ENCODE peak calls at places on chromosomes 16 and 17, in five cellular contexts. B is thoracic aorta; X is CD8-positive, alpha-beta memory T cell; Q is PC-9; H is colonic mucosa. E is an unnamed sample. For H3K36me3, the result is how much of the 10 kb centered on the place peaks cover.

GRCh38 chr17:50205111-50205821 is 3.8 kb upstream of the COL1A1 start:
- DNase-seq in B (no peak), X (no peak), Q (no peak), H (no peak), E (no peak)

GRCh38 chr16:69311533-69312388 is 611 bp downstream of the VPS4A start:
- DNase-seq in B (no peak), X (no peak), Q (peak), H (peak), E (no peak)

GRCh38 chr17:28895794-28896447 is 1.6 kb downstream of the FLOT2 start:
- DNase-seq in B (no peak), X (no peak), Q (no peak), H (no peak), E (no peak)

GRCh38 chr16:3198334-3199072 is 10.5 kb downstream of the OR1F1 start:
- DNase-seq in B (no peak), X (no peak), Q (no peak), H (no peak), E (no peak)

GRCh38 chr17:1643293-1643998 is 2.1 kb downstream of the SCARF1 start:
- DNase-seq in B (no peak), X (peak), Q (peak), H (peak), E (no peak)

GRCh38 chr17:51372345-51373004 is 112.1 kb downstream of the UTP18 start:
- DNase-seq in B (no peak), X (no peak), Q (peak), H (peak), E (no peak)

GRCh38 chr16:17379121-17379571 is 91.6 kb downstream of the XYLT1 start:
- DNase-seq in B (no peak), X (no peak), Q (no peak), H (no peak), E (no peak)

GRCh38 chr17:72125742-72126141 is 4.9 kb downstream of the SOX9 start:
- DNase-seq in B (no peak), X (no peak), Q (no peak), H (no peak), E (no peak)

GRCh38 chr16:68074850-68075249 is 10.3 kb upstream of the NFATC3 start:
- DNase-seq in B (no peak), X (peak), Q (no peak), H (no peak), E (no peak)

GRCh38 chr17:40993856-40994255 is at the start of gene KRTAP3-3:
- DNase-seq in B (no peak), X (no peak), Q (no peak), H (no peak), E (no peak)

GRCh38 chr16:56933828-56934598 is 2.1 kb downstream of the HERPUD1 start:
- DNase-seq in B (no peak), X (no peak), Q (no peak), H (no peak), E (no peak)

GRCh38 chr17:350706-351435 is 1.7 kb downstream of the RPH3AL start:
- DNase-seq in B (no peak), X (no peak), Q (peak), H (peak), E (no peak)

GRCh38 chr16:17213025-17213424 is 257.7 kb downstream of the XYLT1 start:
- DNase-seq in B (no peak), X (peak), Q (no peak), H (no peak), E (no peak)

GRCh38 chr17:47663997-47664941 is 14.6 kb downstream of the KPNB1 start:
- DNase-seq in B (no peak), X (peak), Q (peak), H (peak), E (no peak)

GRCh38 chr16:47734987-47735594 is 274.0 kb downstream of the PHKB start:
- DNase-seq in B (no peak), X (no peak), Q (peak), H (peak), E (no peak)

GRCh38 chr16:22023505-22023904 is 15.6 kb downstream of the MOSMO start:
- DNase-seq in B (no peak), X (no peak), Q (no peak), H (no peak), E (no peak)

GRCh38 chr17:58344047-58344790 is 7.8 kb downstream of the SUPT4H1 start:
- DNase-seq in B (no peak), X (peak), Q (no peak), H (no peak), E (no peak)

GRCh38 chr17:70181866-70182265 is 12.5 kb downstream of the KCNJ2 start:
- DNase-seq in B (no peak), X (no peak), Q (no peak), H (no peak), E (no peak)

GRCh38 chr16:76038097-76038496 is 239.1 kb upstream of the CNTNAP4 start:
- DNase-seq in B (no peak), X (no peak), Q (no peak), H (no peak), E (no peak)

GRCh38 chr17:80795737-80796136 is 195.9 kb upstream of the CHMP6 start:
- DNase-seq in B (no peak), X (no peak), Q (no peak), H (no peak), E (no peak)

GRCh38 chr17:7688808-7689316 is 585 bp downstream of the WRAP53 start:
- DNase-seq in B (no peak), X (no peak), Q (no peak), H (no peak), E (no peak)

GRCh38 chr16:89545831-89546574 is 14.5 kb upstream of the RPL13 start:
- DNase-seq in B (no peak), X (no peak), Q (no peak), H (peak), E (no peak)
- H3K36me3 ChIP-seq in B (half or more), X (under half), Q (under half), H (under half), E (under half)

DNA sequence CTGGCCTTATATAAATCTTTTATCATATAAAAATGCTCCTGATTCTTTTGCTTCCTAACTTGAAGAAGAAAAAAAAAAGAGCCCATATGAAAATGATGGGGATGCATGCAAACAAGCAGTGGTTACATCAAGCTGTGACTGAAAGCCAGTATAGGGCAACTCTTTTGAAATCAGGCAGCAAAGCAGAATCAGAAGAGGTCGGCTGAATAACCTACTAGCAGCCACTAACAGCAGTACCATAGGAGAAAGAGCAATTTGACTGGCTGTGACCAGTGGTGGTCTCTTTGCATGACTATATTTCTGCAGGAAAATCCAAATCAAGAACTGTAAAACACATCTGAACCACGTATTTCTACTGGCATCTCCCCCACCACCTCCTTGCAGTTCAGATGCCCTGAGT is 161.9 kb upstream of the C17orf78 start:
- DNase-seq in B (no peak), X (no peak), Q (no peak), H (no peak), E (no peak)
- H3K36me3 ChIP-seq in B (under half), X (under half), Q (under half), H (under half), E (under half)

DNA sequence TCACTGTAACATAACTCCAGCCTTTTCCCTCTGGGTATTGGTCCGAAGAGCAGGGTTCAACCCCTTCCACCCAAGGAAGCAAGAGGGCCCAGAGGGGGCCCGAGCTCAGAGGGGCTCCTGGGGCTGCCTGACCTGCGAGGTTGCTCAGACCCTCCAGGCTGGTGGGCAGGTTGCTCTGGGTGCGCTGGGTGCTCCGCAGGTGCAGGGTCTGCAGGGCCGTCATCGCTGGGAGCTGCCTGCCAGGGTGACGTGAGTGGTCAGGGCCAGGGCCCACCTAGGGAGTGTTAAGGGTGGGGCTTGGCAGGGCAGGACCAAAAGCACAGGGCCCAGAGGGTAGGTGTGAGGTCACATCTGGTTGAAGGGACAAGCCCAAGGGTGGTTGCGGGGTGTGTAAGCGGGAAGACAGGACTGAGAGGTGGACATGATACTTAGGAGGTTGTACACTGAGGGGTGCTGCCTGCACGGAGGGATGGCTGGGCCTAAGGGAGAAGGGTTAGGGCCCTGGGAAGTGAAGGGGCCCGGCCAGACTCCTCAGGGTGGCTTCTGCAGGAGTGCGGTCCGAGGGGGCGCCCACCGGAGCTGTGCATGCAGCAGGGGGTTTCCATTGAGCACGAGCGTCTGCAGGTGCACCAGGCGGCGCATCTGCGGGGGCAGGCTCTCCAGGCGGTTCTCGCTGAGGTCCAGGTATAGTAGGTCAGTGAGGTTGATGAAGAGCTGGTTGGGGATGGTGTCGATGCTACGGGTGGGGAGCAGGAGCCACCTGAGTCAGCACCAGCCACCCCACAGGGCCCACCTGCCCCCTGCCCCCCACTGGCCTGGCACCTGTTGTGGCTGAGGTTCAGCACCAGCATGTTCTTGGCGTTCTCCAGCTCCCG is 4.4 kb downstream of the FLII start:
- DNase-seq in B (no peak), X (no peak), Q (no peak), H (no peak), E (no peak)
- H3K36me3 ChIP-seq in B (half or more), X (under half), Q (half or more), H (under half), E (under half)

DNA sequence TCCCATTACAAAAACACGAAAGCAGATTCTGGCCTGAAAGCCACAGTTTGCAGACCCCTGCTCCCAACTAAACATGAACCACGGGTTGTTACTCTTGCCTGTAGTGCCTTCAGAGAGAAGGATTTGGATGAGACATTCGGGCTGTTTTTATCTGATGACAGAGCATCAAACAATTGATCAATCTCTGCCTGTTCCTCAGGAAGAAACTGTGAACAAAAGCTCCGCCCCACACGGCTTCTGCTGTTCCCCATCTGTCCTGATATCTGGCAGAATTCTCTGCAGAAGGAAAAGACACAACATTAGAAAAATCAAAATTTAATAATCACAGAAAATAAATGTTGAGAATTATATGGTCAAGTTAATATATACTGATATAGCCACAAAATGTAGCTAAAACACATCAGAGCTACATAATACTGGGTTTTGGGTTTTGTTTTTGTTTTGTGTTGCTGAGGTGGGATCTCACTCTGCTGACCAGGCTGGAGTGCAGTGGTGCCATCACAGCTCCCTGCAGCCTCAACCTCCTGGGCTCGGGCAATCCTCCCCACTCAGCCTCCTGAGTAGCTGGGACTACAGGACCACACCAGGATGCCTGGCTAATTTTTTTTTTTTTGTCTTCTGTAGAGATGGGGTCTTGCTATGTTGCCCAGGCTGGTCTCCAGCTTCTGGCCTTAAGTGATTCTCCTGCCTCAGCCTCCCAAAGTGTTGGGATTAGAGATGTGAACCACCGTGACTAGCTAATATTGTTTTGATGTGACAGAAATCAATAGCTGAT is 6.4 kb downstream of the MEAK7 start:
- DNase-seq in B (no peak), X (no peak), Q (no peak), H (no peak), E (no peak)
- H3K36me3 ChIP-seq in B (under half), X (under half), Q (half or more), H (under half), E (under half)

GRCh38 chr17:38799501-38800236 is at the start of gene PIP4K2B:
- DNase-seq in B (peak), X (peak), Q (peak), H (peak), E (peak)
- H3K36me3 ChIP-seq in B (under half), X (under half), Q (under half), H (under half), E (under half)

GRCh38 chr16:65061263-65061662 is 60.6 kb downstream of the CDH11 start:
- DNase-seq in B (no peak), X (no peak), Q (no peak), H (no peak), E (no peak)
- H3K36me3 ChIP-seq in B (under half), X (under half), Q (under half), H (under half), E (under half)

E was measured in kidney epithelial cell.